ENCODE peak calls at places on chromosomes 6 and 20, in seven cellular contexts. O, B, I, C, R, Q and P are unnamed samples.

GRCh38 chr6:3001773-3002293 is 2.1 kb downstream of the NQO2 start:
- DNase-seq in Q (peak), R (no peak), C (peak), B (peak), O (peak), I (peak), P (no peak)

GRCh38 chr6:133553652-133554051 is 312.5 kb downstream of the EYA4 start:
- DNase-seq in I (peak), O (no peak), R (peak), C (no peak), Q (peak), B (peak), P (no peak)

GRCh38 chr6:149898966-149899365 is 1.1 kb upstream of the RAET1E start:
- DNase-seq in C (no peak), B (no peak), O (no peak), R (no peak), I (no peak), Q (no peak), P (no peak)

GRCh38 chr6:30752164-30752927 is 8.0 kb upstream of the IER3 start:
- DNase-seq in B (peak), Q (peak), C (peak), R (peak), I (no peak), O (peak), P (peak)

GRCh38 chr20:34704177-34705007 is at the start of gene TP53INP2:
- DNase-seq in B (peak), R (peak), Q (peak), I (peak), O (peak), C (peak), P (peak)

GRCh38 chr20:59515013-59515905 is 89.1 kb upstream of the PHACTR3 start:
- DNase-seq in I (no peak), B (peak), Q (peak), C (peak), O (peak), R (peak), P (peak)

GRCh38 chr6:140661691-140662090 is 1287.2 kb upstream of the CITED2 start:
- DNase-seq in I (no peak), O (no peak), Q (no peak), C (no peak), R (no peak), B (no peak), P (no peak)

GRCh38 chr6:48866681-48867080 is 596.4 kb downstream of the MMUT start:
- DNase-seq in I (no peak), B (no peak), R (no peak), C (no peak), O (no peak), Q (no peak), P (no peak)

GRCh38 chr6:10662207-10662606 is 32.2 kb downstream of the C6orf52 start:
- DNase-seq in Q (no peak), B (no peak), I (no peak), C (no peak), O (no peak), R (no peak), P (no peak)

GRCh38 chr6:6884193-6884627 is 223.6 kb upstream of the RREB1 start:
- DNase-seq in I (no peak), B (no peak), Q (no peak), O (no peak), C (no peak), R (no peak), P (no peak)

GRCh38 chr20:45727044-45727443 is 4.9 kb downstream of the SPINT4 start:
- DNase-seq in B (no peak), O (no peak), C (no peak), R (no peak), Q (no peak), I (no peak), P (no peak)